ENCODE peak calls at places on chromosome 11, in seven cellular contexts. E is epithelial cell of esophagus, D is body of pancreas, K is neural progenitor cell, W is right atrium auricular region, H is fibroblast of pulmonary artery, J is ovary. M is an unnamed sample.

GRCh38 chr11:102573851-102574250 is 43.3 kb upstream of the MMP7 start:
- DNase-seq in E (peak), D (no peak), K (no peak), W (no peak), H (peak), J (no peak), M (no peak)

GRCh38 chr11:19711911-19712280 is 741 bp upstream of the NAV2 start:
- DNase-seq in E (peak), D (no peak), K (peak), W (peak), H (no peak), J (no peak), M (no peak)

GRCh38 chr11:18368236-18368635 is 26.1 kb upstream of the LDHA start:
- DNase-seq in E (peak), D (no peak), K (no peak), W (no peak), H (peak), J (no peak), M (no peak)

GRCh38 chr11:71391786-71392185 is 56.4 kb downstream of the DHCR7 start:
- DNase-seq in E (no peak), D (no peak), K (no peak), W (no peak), H (no peak), J (no peak), M (no peak)

GRCh38 chr11:73306977-73307322 is 1.1 kb upstream of the ARHGEF17 start:
- DNase-seq in E (no peak), D (no peak), K (no peak), W (no peak), H (no peak), J (no peak), M (no peak)

GRCh38 chr11:125301301-125301700 is 136.8 kb downstream of the PKNOX2 start:
- DNase-seq in E (no peak), D (no peak), K (no peak), W (no peak), H (no peak), J (no peak), M (no peak)

GRCh38 chr11:34075178-34075820 is 23.8 kb downstream of the CAPRIN1 start:
- DNase-seq in E (peak), D (no peak), K (no peak), W (no peak), H (peak), J (no peak), M (no peak)

GRCh38 chr11:71447791-71448256 is 369 bp downstream of the DHCR7 start:
- DNase-seq in E (peak), D (no peak), K (peak), W (no peak), H (no peak), J (no peak), M (peak)

GRCh38 chr11:128653828-128654231 is 40.0 kb upstream of the FLI1 start:
- DNase-seq in E (peak), D (peak), K (peak), W (peak), H (peak), J (no peak), M (peak)

GRCh38 chr11:33376331-33377099 is 119.3 kb downstream of the HIPK3 start:
- DNase-seq in E (peak), D (no peak), K (peak), W (no peak), H (peak), J (peak), M (peak)

GRCh38 chr11:65445101-65445603 is 22.6 kb downstream of the NEAT1 start:
- DNase-seq in E (peak), D (peak), K (no peak), W (peak), H (peak), J (peak), M (no peak)

GRCh38 chr11:73866586-73866996 is 10.1 kb downstream of the COA4 start:
- DNase-seq in E (peak), D (peak), K (no peak), W (peak), H (peak), J (no peak), M (no peak)

GRCh38 chr11:63448646-63449045 is 42.3 kb downstream of the PLAAT5 start:
- DNase-seq in E (no peak), D (no peak), K (no peak), W (no peak), H (no peak), J (no peak), M (no peak)

GRCh38 chr11:77046060-77046501 is 11.9 kb downstream of the B3GNT6 start:
- DNase-seq in E (peak), D (peak), K (peak), W (no peak), H (peak), J (peak), M (peak)

GRCh38 chr11:88312665-88313064 is 24.9 kb downstream of the CTSC start:
- DNase-seq in E (no peak), D (no peak), K (no peak), W (no peak), H (peak), J (no peak), M (no peak)

GRCh38 chr11:89416961-89417360 is 74.2 kb downstream of the NOX4 start:
- DNase-seq in E (no peak), D (no peak), K (no peak), W (no peak), H (no peak), J (no peak), M (no peak)

GRCh38 chr11:64744544-64745218 is 739 bp upstream of the RASGRP2 start:
- DNase-seq in E (no peak), D (no peak), K (peak), W (no peak), H (no peak), J (no peak), M (peak)

GRCh38 chr11:70203749-70204465 is 811 bp downstream of the FADD start:
- DNase-seq in E (peak), D (peak), K (peak), W (peak), H (peak), J (peak), M (peak)

GRCh38 chr11:59145534-59145933 is 2.9 kb downstream of the FAM111A start:
- DNase-seq in E (peak), D (peak), K (no peak), W (no peak), H (peak), J (no peak), M (no peak)

GRCh38 chr11:46729110-46730027 is 10.4 kb downstream of the F2 start:
- DNase-seq in E (no peak), D (no peak), K (no peak), W (no peak), H (peak), J (peak), M (no peak)

GRCh38 chr11:1782831-1783724 is 19.4 kb upstream of the CTSD start:
- DNase-seq in E (no peak), D (peak), K (no peak), W (no peak), H (no peak), J (no peak), M (no peak)

GRCh38 chr11:62892077-62892922 is 11.6 kb downstream of the SLC3A2 start:
- DNase-seq in E (no peak), D (no peak), K (no peak), W (no peak), H (no peak), J (no peak), M (no peak)

GRCh38 chr11:58024601-58025091 is 965 bp downstream of the OR9Q1 start:
- DNase-seq in E (no peak), D (peak), K (no peak), W (peak), H (peak), J (peak), M (peak)

GRCh38 chr11:75313457-75314272 is 37.8 kb downstream of the ARRB1 start:
- DNase-seq in E (peak), D (no peak), K (peak), W (peak), H (peak), J (peak), M (no peak)

GRCh38 chr11:110896358-110896757 is 184.1 kb upstream of the ARHGAP20 start:
- DNase-seq in E (no peak), D (no peak), K (no peak), W (no peak), H (peak), J (no peak), M (no peak)

GRCh38 chr11:63017306-63017974 is 1.8 kb upstream of the SLC22A8 start:
- DNase-seq in E (no peak), D (no peak), K (peak), W (no peak), H (no peak), J (no peak), M (no peak)

GRCh38 chr11:128686745-128687177 is 7.1 kb upstream of the FLI1 start:
- DNase-seq in E (peak), D (peak), K (peak), W (no peak), H (peak), J (no peak), M (peak)

GRCh38 chr11:12137005-12137690 is 26.8 kb downstream of the MICAL2 start:
- DNase-seq in E (peak), D (no peak), K (no peak), W (no peak), H (no peak), J (peak), M (no peak)

GRCh38 chr11:61022311-61023085 is 51.0 kb downstream of the CD6 start:
- DNase-seq in E (peak), D (no peak), K (no peak), W (no peak), H (no peak), J (no peak), M (no peak)

GRCh38 chr11:72684236-72684912 is 10.2 kb upstream of the PDE2A start:
- DNase-seq in E (peak), D (peak), K (peak), W (peak), H (peak), J (no peak), M (peak)

GRCh38 chr11:115333106-115333505 is 171.1 kb downstream of the CADM1 start:
- DNase-seq in E (peak), D (no peak), K (no peak), W (no peak), H (no peak), J (no peak), M (no peak)

GRCh38 chr11:36627471-36627870 is 29.4 kb upstream of the RAG2 start:
- DNase-seq in E (no peak), D (no peak), K (no peak), W (no peak), H (no peak), J (no peak), M (no peak)

GRCh38 chr11:36618025-36618700 is 20.1 kb upstream of the RAG2 start:
- DNase-seq in E (no peak), D (no peak), K (no peak), W (no peak), H (no peak), J (no peak), M (no peak)

GRCh38 chr11:36627006-36627405 is 29.0 kb upstream of the RAG2 start:
- DNase-seq in E (no peak), D (no peak), K (no peak), W (no peak), H (no peak), J (no peak), M (no peak)

GRCh38 chr11:36619502-36619901 is 21.5 kb upstream of the RAG2 start:
- DNase-seq in E (no peak), D (no peak), K (no peak), W (no peak), H (peak), J (no peak), M (no peak)

GRCh38 chr11:36622431-36623136 is 24.5 kb upstream of the RAG2 start:
- DNase-seq in E (peak), D (peak), K (peak), W (no peak), H (peak), J (no peak), M (no peak)
- TF ChIP-seq CTCF in E (peak), D (peak), K (peak), W (no peak), H (peak), J (no peak), M (peak)

GRCh38 chr11:100682247-100682969 is 4.7 kb upstream of the ARHGAP42 start:
- DNase-seq in E (no peak), D (no peak), K (no peak), W (no peak), H (peak), J (no peak), M (no peak)
- TF ChIP-seq CTCF in E (peak), D (peak), K (peak), W (peak), H (peak), J (peak), M (peak)

GRCh38 chr11:118175031-118175531 is 1.4 kb downstream of the SCN2B start:
- DNase-seq in E (peak), D (no peak), K (no peak), W (no peak), H (peak), J (no peak), M (no peak)

GRCh38 chr11:118175600-118176399 is 639 bp downstream of the SCN2B start:
- DNase-seq in E (peak), D (no peak), K (no peak), W (no peak), H (no peak), J (no peak), M (no peak)

GRCh38 chr11:118176400-118177134 is at the start of gene SCN2B:
- DNase-seq in E (peak), D (no peak), K (no peak), W (no peak), H (no peak), J (no peak), M (no peak)

DNA sequence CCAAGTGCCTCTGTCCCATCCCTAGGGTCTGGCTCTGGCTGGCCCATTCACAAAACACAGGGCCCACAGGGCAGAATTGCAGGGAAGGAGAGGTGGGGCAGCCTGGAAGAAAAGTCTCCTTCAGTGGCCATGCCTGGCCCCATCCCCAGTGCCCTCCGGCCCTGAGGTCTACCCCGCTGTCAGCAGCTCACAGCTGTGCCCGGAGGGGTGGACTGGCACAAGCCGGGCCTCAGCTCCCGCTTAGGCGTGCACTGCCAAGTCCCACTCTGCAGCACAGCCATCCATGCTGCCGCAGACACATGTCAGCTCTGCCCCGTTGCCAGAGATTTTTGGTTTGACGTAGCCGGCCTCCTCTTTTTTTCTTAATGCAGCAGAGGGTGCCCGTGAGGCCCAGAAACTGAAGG is 3.9 kb upstream of the SCN2B start:
- DNase-seq in E (peak), D (peak), K (peak), W (peak), H (peak), J (peak), M (peak)
- TF ChIP-seq CTCF in E (peak), D (no peak), K (peak), W (no peak), H (no peak), J (no peak), M (no peak)

DNA sequence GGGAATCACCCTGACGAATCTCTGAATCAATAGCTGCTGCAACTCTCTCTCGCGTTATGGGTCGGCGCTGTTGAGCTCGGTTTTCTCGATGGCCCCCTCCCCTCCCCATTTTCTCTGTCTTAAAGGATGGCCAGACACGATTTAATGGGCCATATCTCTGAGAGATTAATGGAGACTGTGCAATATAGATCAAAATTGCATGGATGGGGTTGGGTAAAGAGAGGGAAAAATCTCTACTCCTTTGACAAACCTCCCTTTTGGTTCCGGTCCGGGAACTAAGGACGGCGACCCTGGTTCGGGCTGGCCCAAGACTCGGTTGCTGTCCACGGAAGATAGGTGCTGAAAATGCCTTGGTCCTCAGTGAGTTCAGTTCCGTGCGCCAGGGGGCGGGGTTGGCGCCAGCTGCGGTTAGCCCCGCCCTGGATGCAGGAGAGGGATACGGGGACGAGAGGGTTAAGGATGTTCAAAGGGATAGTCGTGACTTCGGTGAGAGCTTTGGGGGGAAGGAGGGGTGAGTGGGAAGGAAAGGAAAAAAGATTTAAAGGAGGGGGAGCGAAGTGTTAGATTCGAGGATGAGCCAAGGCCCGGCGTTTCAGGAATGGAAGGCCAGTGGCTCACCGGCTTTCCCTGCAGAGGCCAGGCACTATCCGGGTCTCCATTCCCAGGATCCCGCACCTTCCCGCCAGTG is 103.6 kb upstream of the HSD17B12 start:
- DNase-seq in E (peak), D (no peak), K (peak), W (no peak), H (peak), J (peak), M (peak)
- TF ChIP-seq CTCF in E (peak), D (peak), K (peak), W (no peak), H (peak), J (no peak), M (peak)

DNA sequence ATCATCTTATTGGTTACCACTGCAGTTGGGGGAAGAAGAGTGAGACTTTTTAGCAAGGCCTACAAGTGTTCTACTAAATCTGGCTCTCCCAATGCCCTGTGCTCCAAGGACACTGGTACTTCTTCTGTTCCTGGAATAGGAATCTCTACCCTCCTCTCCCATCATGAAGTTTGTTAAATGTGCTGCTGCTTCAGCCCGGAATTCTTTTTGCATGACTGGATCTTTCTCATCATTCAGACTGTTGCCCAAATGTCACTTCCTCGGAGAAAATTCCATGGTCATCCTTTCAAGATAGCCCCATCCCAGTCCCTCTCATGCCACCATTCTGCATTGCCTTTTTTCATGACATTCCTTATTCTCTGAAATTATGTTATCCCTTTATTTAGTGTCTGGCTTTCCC is 400.8 kb downstream of the SOX6 start:
- DNase-seq in E (no peak), D (no peak), K (no peak), W (no peak), H (peak), J (no peak), M (no peak)
- TF ChIP-seq CTCF in E (no peak), D (no peak), K (no peak), W (no peak), H (no peak), J (no peak), M (no peak)

DNA sequence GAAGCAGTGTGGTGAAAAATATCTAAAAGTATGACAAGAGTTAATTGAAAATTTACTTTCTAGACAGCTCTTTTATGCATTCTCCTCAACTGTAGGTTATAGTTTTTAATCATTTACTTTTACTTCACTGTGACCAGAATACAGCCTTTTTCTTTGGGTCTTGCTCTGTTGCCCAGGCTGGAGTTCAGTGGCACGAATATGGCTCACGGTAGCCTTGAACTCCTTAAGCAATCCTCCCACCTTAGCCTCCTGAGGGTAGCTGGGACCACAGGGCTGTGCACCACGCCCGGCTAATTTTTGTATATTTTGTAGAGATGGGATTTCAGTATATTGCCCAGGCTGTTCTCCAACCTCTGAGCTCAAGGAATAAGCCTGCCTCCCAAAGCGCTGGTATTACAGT is 5.3 kb downstream of the SC5D start:
- DNase-seq in E (no peak), D (no peak), K (no peak), W (no peak), H (no peak), J (no peak), M (no peak)
- TF ChIP-seq CTCF in E (no peak), D (no peak), K (no peak), W (no peak), H (no peak), J (no peak), M (no peak)

GRCh38 chr11:38416141-38416540 is 1818.1 kb upstream of the RAG2 start:
- DNase-seq in E (no peak), D (no peak), K (no peak), W (no peak), H (peak), J (no peak), M (no peak)

GRCh38 chr11:38411149-38411548 is 1813.1 kb upstream of the RAG2 start:
- DNase-seq in E (no peak), D (no peak), K (no peak), W (no peak), H (no peak), J (no peak), M (no peak)
- TF ChIP-seq CTCF in E (peak), D (no peak), K (peak), W (no peak), H (peak), J (no peak), M (peak)

GRCh38 chr11:119479685-119480275 is 56.8 kb upstream of the THY1 start:
- DNase-seq in E (peak), D (no peak), K (peak), W (peak), H (peak), J (no peak), M (peak)
- TF ChIP-seq CTCF in E (peak), D (no peak), K (peak), W (peak), H (peak), J (no peak), M (peak)

DNA sequence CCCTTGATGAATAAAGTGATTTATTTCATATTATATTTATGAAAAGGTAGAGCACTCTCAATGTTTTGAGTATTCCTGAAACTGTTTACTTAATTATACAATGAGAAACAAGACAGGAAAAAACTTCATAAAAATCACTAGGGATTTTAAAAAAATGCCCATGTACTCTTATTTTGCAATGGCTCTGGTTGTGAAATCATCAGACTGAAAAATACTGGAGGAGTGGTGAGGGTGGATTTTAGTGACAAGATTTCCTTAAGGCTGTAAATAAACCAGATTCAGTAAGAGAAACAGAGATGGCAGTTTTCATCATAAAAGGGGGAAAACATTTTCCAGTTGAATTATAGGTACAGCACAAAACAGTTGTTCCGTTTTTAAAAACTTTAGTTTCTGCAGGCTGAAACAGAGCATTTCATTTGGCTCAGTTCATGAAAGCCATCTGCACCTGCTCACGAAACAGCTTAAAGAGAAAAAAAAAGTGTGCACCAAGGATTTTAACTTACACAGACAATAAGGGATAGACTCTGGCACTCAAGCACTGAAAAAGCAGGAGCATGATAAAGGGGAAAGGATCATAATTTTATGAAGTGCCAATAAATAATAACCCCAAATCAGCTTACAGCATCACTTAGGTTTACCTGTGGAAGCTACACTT is 100.7 kb downstream of the MAML2 start:
- DNase-seq in E (peak), D (no peak), K (peak), W (no peak), H (peak), J (no peak), M (no peak)
- TF ChIP-seq CTCF in E (no peak), D (no peak), K (no peak), W (no peak), H (no peak), J (no peak), M (no peak)

GRCh38 chr11:82960000-82960778 is 58.7 kb downstream of the DDIAS start:
- DNase-seq in E (no peak), D (no peak), K (no peak), W (no peak), H (no peak), J (no peak), M (no peak)
- TF ChIP-seq CTCF in E (no peak), D (no peak), K (no peak), W (no peak), H (no peak), J (no peak), M (no peak)

M was measured in nephron progenitor cell.